ENCODE peak calls at places on chromosomes 3 and 15, in six cellular contexts. P, B, O, W, T and Y are unnamed samples.

GRCh38 chr15:31483053-31483923 is 156.7 kb downstream of the KLF13 start:
- DNase-seq in P (no peak), B (no peak), O (no peak), W (no peak), T (no peak), Y (no peak)

GRCh38 chr15:92797168-92798052 is 102.7 kb upstream of the CHD2 start:
- DNase-seq in P (peak), B (no peak), O (peak), W (peak), T (peak), Y (peak)

GRCh38 chr3:30505866-30506517 is 100.4 kb upstream of the TGFBR2 start:
- DNase-seq in P (no peak), B (no peak), O (peak), W (no peak), T (no peak), Y (peak)

GRCh38 chr3:48896991-48897390 is 1.7 kb downstream of the SLC25A20 start:
- DNase-seq in P (no peak), B (no peak), O (no peak), W (no peak), T (no peak), Y (no peak)

GRCh38 chr15:70437882-70438331 is 325.5 kb downstream of the UACA start:
- DNase-seq in P (peak), B (no peak), O (no peak), W (no peak), T (peak), Y (peak)

GRCh38 chr3:161637559-161637958 is 141.0 kb downstream of the OTOL1 start:
- DNase-seq in P (no peak), B (no peak), O (no peak), W (no peak), T (no peak), Y (no peak)

GRCh38 chr15:93070901-93071300 is 18.1 kb downstream of the RGMA start:
- DNase-seq in P (no peak), B (no peak), O (no peak), W (no peak), T (no peak), Y (no peak)

GRCh38 chr3:46662771-46663551 is 30.5 kb downstream of the ALS2CL start:
- DNase-seq in P (peak), B (no peak), O (peak), W (peak), T (no peak), Y (no peak)

GRCh38 chr3:53181024-53181371 is 20.0 kb downstream of the PRKCD start:
- DNase-seq in P (no peak), B (no peak), O (no peak), W (no peak), T (no peak), Y (no peak)

GRCh38 chr3:179037361-179037760 is 34.2 kb downstream of the ZMAT3 start:
- DNase-seq in P (peak), B (peak), O (peak), W (no peak), T (peak), Y (peak)

GRCh38 chr3:57559526-57559925 is 3.5 kb downstream of the PDE12 start:
- DNase-seq in P (peak), B (no peak), O (no peak), W (no peak), T (no peak), Y (no peak)

GRCh38 chr15:33737687-33738606 is 230.3 kb upstream of the CHRM5 start:
- DNase-seq in P (peak), B (no peak), O (peak), W (peak), T (peak), Y (peak)

GRCh38 chr3:171446801-171447578 is 13.2 kb downstream of the TNIK start:
- DNase-seq in P (peak), B (no peak), O (peak), W (no peak), T (peak), Y (peak)

GRCh38 chr3:171240504-171240835 is 213.9 kb upstream of the SLC2A2 start:
- DNase-seq in P (no peak), B (no peak), O (no peak), W (no peak), T (no peak), Y (no peak)

GRCh38 chr15:78714890-78715289 is 73.9 kb upstream of the CHRNB4 start:
- DNase-seq in P (peak), B (no peak), O (no peak), W (no peak), T (peak), Y (peak)

GRCh38 chr3:106850429-106850828 is 526.8 kb upstream of the CCDC54 start:
- DNase-seq in P (peak), B (no peak), O (peak), W (no peak), T (no peak), Y (no peak)

GRCh38 chr3:42499478-42499871 is 3.0 kb upstream of the VIPR1 start:
- DNase-seq in P (no peak), B (no peak), O (no peak), W (no peak), T (no peak), Y (no peak)

GRCh38 chr3:59143447-59143846 is 93.6 kb upstream of the CFAP20DC start:
- DNase-seq in P (no peak), B (no peak), O (peak), W (no peak), T (peak), Y (no peak)

GRCh38 chr3:14141602-14142315 is 16.9 kb downstream of the TMEM43 start:
- DNase-seq in P (no peak), B (peak), O (no peak), W (no peak), T (no peak), Y (no peak)

GRCh38 chr3:133472242-133472641 is 72.4 kb downstream of the BFSP2 start:
- DNase-seq in P (peak), B (peak), O (no peak), W (no peak), T (peak), Y (no peak)

GRCh38 chr15:36075333-36075732 is 504.1 kb upstream of the CDIN1 start:
- DNase-seq in P (peak), B (no peak), O (no peak), W (no peak), T (no peak), Y (no peak)

GRCh38 chr15:90225047-90225446 is 8.7 kb downstream of the CIB1 start:
- DNase-seq in P (no peak), B (no peak), O (no peak), W (no peak), T (no peak), Y (no peak)

GRCh38 chr15:58258501-58259274 is 120.5 kb downstream of the AQP9 start:
- DNase-seq in P (peak), B (no peak), O (no peak), W (no peak), T (peak), Y (peak)

GRCh38 chr3:48412375-48413001 is 17.4 kb downstream of the PLXNB1 start:
- DNase-seq in P (no peak), B (peak), O (no peak), W (no peak), T (no peak), Y (no peak)

GRCh38 chr3:161175506-161175905 is 45.6 kb upstream of the NMD3 start:
- DNase-seq in P (no peak), B (no peak), O (no peak), W (no peak), T (no peak), Y (no peak)

GRCh38 chr15:74320358-74321247 is 46.8 kb downstream of the CYP11A1 start:
- DNase-seq in P (peak), B (peak), O (peak), W (peak), T (peak), Y (peak)

GRCh38 chr3:131260525-131260924 is 121.0 kb upstream of the NUDT16 start:
- DNase-seq in P (peak), B (no peak), O (no peak), W (no peak), T (no peak), Y (peak)

GRCh38 chr3:104779324-104779723 is 587.4 kb upstream of the ALCAM start:
- DNase-seq in P (no peak), B (no peak), O (no peak), W (no peak), T (no peak), Y (no peak)

GRCh38 chr3:63912768-63913588 is 795 bp upstream of the SCAANT1 start:
- DNase-seq in P (peak), B (peak), O (peak), W (peak), T (peak), Y (peak)

GRCh38 chr15:76075060-76075459 is 15.3 kb downstream of the TMEM266 start:
- DNase-seq in P (no peak), B (no peak), O (no peak), W (no peak), T (peak), Y (no peak)

GRCh38 chr3:160221019-160221418 is 4.2 kb upstream of the C3orf80 start:
- DNase-seq in P (no peak), B (no peak), O (no peak), W (no peak), T (no peak), Y (no peak)

GRCh38 chr3:52685285-52685704 is 418 bp downstream of the PBRM1 start:
- DNase-seq in P (no peak), B (peak), O (no peak), W (peak), T (peak), Y (peak)

GRCh38 chr3:118412503-118412902 is 622.1 kb downstream of the IGSF11 start:
- DNase-seq in P (no peak), B (no peak), O (no peak), W (no peak), T (no peak), Y (no peak)

GRCh38 chr15:35130245-35130644 is 45.1 kb upstream of the NANOGP8 start:
- DNase-seq in P (no peak), B (no peak), O (no peak), W (no peak), T (no peak), Y (peak)

GRCh38 chr3:55555866-55556621 is 68.9 kb upstream of the WNT5A start:
- DNase-seq in P (no peak), B (no peak), O (no peak), W (no peak), T (no peak), Y (no peak)

GRCh38 chr3:79161941-79162340 is 605.9 kb downstream of the ROBO1 start:
- DNase-seq in P (peak), B (no peak), O (no peak), W (no peak), T (no peak), Y (no peak)

GRCh38 chr15:39135989-39136388 is 444.9 kb upstream of the THBS1 start:
- DNase-seq in P (peak), B (no peak), O (peak), W (no peak), T (peak), Y (peak)